ENCODE peak calls at places on chromosomes 3 and 15, in four cellular contexts. J is K562, P is H1, R is GM12892. G is an unnamed sample.

GRCh38 chr15:68631621-68632051 is 52.8 kb downstream of the CORO2B start:
- DNase-seq in J (no peak), P (no peak), R (no peak), G (no peak)

GRCh38 chr15:67456677-67457529 is 64.0 kb upstream of the C15orf61 start:
- DNase-seq in J (peak; percentile 77), P (peak; percentile 23), R (peak; percentile 55), G (peak; percentile 54)

GRCh38 chr3:150399060-150399459 is 9.0 kb upstream of the TSC22D2 start:
- DNase-seq in J (no peak), P (no peak), R (no peak), G (no peak)

GRCh38 chr15:68994149-68994548 is 20.3 kb upstream of the NOX5 start:
- DNase-seq in J (no peak), P (no peak), R (no peak), G (no peak)

GRCh38 chr3:104436536-104436935 is 930.2 kb upstream of the ALCAM start:
- DNase-seq in J (no peak), P (no peak), R (no peak), G (no peak)

GRCh38 chr3:107344722-107345121 is 32.5 kb upstream of the CCDC54 start:
- DNase-seq in J (no peak), P (no peak), R (no peak), G (no peak)

GRCh38 chr3:8767667-8768363 is 1.6 kb downstream of the OXTR start:
- DNase-seq in J (no peak), P (peak; percentile 58), R (peak; percentile 42), G (peak; percentile 62)

GRCh38 chr3:67898916-67899315 is 244.5 kb upstream of the SUCLG2 start:
- DNase-seq in J (no peak), P (no peak), R (no peak), G (no peak)

GRCh38 chr3:125052671-125053303 is 3.0 kb downstream of the HEG1 start:
- DNase-seq in J (no peak), P (no peak), R (no peak), G (no peak)

GRCh38 chr3:14415501-14415900 is 13.1 kb downstream of the SLC6A6 start:
- DNase-seq in J (no peak), P (no peak), R (no peak), G (no peak)

GRCh38 chr15:68616397-68616796 is 37.6 kb downstream of the CORO2B start:
- DNase-seq in J (no peak), P (no peak), R (no peak), G (no peak)

GRCh38 chr3:156604642-156605144 is 49.8 kb upstream of the SSR3 start:
- DNase-seq in J (peak; percentile 83), P (no peak), R (no peak), G (no peak)

GRCh38 chr15:35690698-35691116 is 144.7 kb upstream of the DPH6 start:
- DNase-seq in J (peak; percentile 30), P (no peak), R (no peak), G (no peak)

GRCh38 chr3:179658584-179658983 is 5.7 kb downstream of the USP13 start:
- DNase-seq in J (no peak), P (no peak), R (no peak), G (no peak)

GRCh38 chr3:31105438-31106077 is 211.1 kb upstream of the GADL1 start:
- DNase-seq in J (peak; percentile 15), P (no peak), R (no peak), G (no peak)

GRCh38 chr3:107683447-107683846 is 160.7 kb downstream of the BBX start:
- DNase-seq in J (no peak), P (no peak), R (no peak), G (no peak)

GRCh38 chr3:101255441-101255840 is 64.9 kb downstream of the IMPG2 start:
- DNase-seq in J (no peak), P (no peak), R (no peak), G (no peak)

GRCh38 chr3:48446043-48446424 is 503 bp upstream of the ATRIP start:
- DNase-seq in J (no peak), P (no peak), R (no peak), G (no peak)

GRCh38 chr15:28022961-28023360 is 76.2 kb downstream of the OCA2 start:
- DNase-seq in J (no peak), P (no peak), R (no peak), G (no peak)

GRCh38 chr3:197421021-197421420 is 122.6 kb upstream of the DLG1 start:
- DNase-seq in J (no peak), P (no peak), R (no peak), G (no peak)

GRCh38 chr3:197420566-197420965 is 122.2 kb upstream of the DLG1 start:
- DNase-seq in J (no peak), P (no peak), R (no peak), G (no peak)

GRCh38 chr3:197417896-197418618 is 119.6 kb upstream of the DLG1 start:
- DNase-seq in J (no peak), P (peak; percentile 9), R (no peak), G (no peak)

GRCh38 chr3:197419696-197420095 is 121.3 kb upstream of the DLG1 start:
- DNase-seq in J (no peak), P (no peak), R (no peak), G (no peak)

GRCh38 chr3:197420115-197420514 is 121.7 kb upstream of the DLG1 start:
- DNase-seq in J (no peak), P (no peak), R (no peak), G (no peak)
- TF ChIP-seq TAF1 in J (no peak), P (no peak), R (no peak), G (no peak)

DNA sequence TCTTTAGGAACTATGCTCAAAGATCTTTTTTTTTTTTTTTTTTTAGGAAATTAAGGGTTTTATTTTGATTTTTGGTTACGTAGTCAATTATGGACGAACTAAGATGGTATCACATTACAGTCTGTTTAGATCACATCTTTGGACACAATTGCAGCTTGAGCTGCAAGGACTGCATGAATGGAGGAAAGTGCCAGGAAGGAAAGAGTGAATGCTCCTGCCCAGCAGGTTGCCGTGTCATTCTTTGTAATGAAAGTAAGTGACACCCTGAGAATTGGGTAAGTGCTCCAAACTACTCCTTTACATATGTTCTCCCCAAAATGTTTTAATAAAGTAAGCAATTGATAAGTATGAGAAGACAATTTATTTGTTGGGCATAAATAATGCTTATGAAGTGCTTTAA is 716.5 kb upstream of the GOLIM4 start:
- DNase-seq in J (no peak), P (peak; percentile 46), R (no peak), G (no peak)
- TF ChIP-seq TAF1 in J (no peak), P (no peak), R (no peak), G (no peak)

DNA sequence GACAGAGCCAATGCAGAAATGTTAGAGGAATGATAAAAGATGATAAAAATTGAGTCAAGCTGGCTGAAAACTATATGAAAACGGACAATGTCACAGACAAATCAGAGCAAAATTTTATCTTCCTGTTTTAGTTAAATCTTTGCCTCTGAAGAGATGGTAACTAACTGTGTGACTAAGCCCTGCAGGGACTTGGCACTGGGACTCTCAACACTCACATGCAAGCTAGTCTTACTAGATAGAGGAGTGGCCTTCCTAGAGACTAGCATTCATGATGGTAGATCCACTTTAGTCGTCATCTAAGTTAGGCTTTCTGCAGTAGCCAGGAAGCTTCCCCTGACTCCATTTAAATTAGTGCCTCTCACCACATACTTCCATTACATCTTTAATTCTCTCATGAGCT is 4.1 kb downstream of the CCDC191 start:
- DNase-seq in J (no peak), P (no peak), R (no peak), G (no peak)
- TF ChIP-seq TAF1 in J (no peak), P (no peak), R (no peak), G (no peak)

DNA sequence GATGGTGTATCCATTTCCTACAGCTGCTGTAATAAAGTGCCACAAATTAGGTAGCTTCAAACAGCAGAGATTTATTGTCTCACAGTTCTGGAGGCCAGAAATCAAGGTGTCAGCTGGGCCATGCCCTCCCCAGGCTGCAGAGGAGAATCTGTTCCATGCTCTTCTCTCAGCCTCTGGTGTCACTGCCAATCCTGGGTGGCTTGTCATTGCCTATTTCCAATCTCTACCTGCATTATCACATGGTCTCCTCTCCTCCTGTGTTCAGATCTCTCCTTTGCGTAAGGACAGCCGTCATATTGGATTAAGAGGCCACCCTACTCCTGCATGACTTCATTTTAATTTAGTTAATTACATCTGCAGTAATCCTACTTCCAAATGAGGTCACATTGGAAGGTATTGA is 169.2 kb downstream of the MINAR1 start:
- DNase-seq in J (no peak), P (no peak), R (no peak), G (no peak)
- TF ChIP-seq TAF1 in J (no peak), P (no peak), R (no peak), G (no peak)

DNA sequence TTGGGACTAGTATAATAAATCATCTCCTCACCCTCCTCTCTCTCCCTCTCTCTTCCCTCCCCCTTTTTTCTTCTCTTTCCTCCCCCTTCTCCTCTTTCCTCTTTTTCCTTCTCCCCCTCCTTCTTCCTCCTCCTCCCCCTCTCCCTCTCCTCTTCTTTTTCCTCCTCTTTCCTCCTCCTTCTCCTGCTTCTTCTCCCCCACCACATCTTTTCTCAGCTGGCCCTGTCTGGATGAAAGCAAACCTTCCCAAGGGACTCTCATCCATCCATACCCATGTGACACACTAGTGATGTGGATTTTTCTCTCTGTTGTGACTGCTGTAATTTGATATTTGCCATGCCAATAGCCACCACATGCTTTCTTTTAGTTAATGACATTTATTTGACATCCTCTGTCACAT is 127.2 kb downstream of the EBLN2 start:
- DNase-seq in J (no peak), P (no peak), R (no peak), G (no peak)
- TF ChIP-seq TAF1 in J (no peak), P (no peak), R (no peak), G (no peak)

GRCh38 chr15:56917652-56918045 is 795 bp upstream of the TCF12 start:
- DNase-seq in J (no peak), P (no peak), R (no peak), G (no peak)

GRCh38 chr15:56918046-56918906 is at the start of gene TCF12:
- DNase-seq in J (peak; percentile 95), P (peak; percentile 89), R (peak; percentile 84), G (peak; percentile 82)

GRCh38 chr15:56916825-56917477 is 1.5 kb upstream of the TCF12 start:
- DNase-seq in J (peak; percentile 60), P (no peak), R (no peak), G (no peak)

GRCh38 chr15:56918907-56919707 is 663 bp downstream of the TCF12 start:
- DNase-seq in J (peak; percentile 54), P (no peak), R (peak; percentile 50), G (peak; percentile 48)

DNA sequence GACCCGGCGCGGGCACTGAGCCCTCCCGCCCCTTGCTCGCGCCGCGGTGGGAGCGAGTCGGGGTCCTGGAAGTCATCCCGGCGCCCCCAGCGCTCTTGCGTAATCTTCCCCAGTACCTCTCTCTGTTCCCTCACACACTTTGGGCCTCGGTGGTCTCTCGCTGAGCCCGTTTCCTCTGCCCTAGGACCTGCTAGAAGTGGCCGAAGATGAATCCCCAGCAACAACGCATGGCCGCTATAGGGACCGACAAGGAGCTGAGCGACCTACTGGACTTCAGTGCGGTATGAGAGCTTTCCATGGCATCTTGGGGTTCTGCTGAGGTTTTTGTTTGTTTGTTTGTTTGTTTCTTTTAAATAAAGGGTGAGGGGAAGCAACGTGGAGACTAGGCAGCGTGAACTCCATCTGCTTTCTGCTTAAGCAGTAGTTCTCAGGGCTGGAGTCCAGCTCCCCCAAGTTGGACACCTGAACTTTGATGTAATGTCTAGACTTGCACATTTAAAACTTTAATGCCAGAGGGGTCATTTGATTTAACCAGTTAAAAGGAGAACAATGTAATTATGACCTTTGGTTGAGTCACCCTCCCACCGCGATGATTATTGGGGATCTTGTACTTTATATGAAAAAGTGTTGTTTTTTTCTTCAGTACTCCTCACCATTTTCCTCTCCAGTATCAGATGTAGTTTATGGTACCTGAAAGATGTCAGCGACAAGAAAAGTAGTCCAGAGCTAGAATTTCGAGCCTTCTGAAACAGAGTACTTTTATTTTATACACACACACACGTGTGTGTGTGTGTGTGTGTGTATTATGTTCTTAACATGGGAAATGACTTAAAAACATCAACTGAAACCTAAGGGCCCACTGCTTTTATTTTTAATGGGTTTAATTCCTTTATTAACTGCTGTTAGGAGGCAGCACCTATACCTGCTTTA is 1.5 kb downstream of the TCF12 start:
- DNase-seq in J (peak; percentile 50), P (no peak), R (peak; percentile 13), G (no peak)
- TF ChIP-seq TAF1 in J (no peak), P (no peak), R (no peak), G (no peak)

G was measured in GM12891.